ENCODE peak calls at places on chromosome 2, in seven cellular contexts. F, W, Q, R, Y, S and X are unnamed samples.

GRCh38 chr2:69939722-69940121 is 21.7 kb downstream of the ASPRV1 start:
- DNase-seq in F (no peak), W (no peak), Q (no peak), R (no peak), Y (no peak), S (peak), X (no peak)

GRCh38 chr2:31812051-31812798 is 198.6 kb downstream of the MEMO1 start:
- DNase-seq in F (peak), W (no peak), Q (no peak), R (no peak), Y (peak), S (peak), X (no peak)

GRCh38 chr2:205880048-205880447 is 197.7 kb downstream of the NRP2 start:
- DNase-seq in F (no peak), W (no peak), Q (no peak), R (no peak), Y (no peak), S (no peak), X (no peak)

GRCh38 chr2:230217424-230217823 is 2.4 kb downstream of the SP110 start:
- DNase-seq in F (no peak), W (no peak), Q (no peak), R (no peak), Y (no peak), S (no peak), X (no peak)

GRCh38 chr2:120344991-120345975 is 653 bp upstream of the INHBB start:
- DNase-seq in F (no peak), W (no peak), Q (peak), R (peak), Y (no peak), S (no peak), X (no peak)

GRCh38 chr2:235592430-235592829 is 98.6 kb downstream of the AGAP1 start:
- DNase-seq in F (peak), W (no peak), Q (no peak), R (no peak), Y (no peak), S (no peak), X (no peak)

GRCh38 chr2:219452361-219453317 is 18.0 kb downstream of the SPEG start:
- DNase-seq in F (peak), W (peak), Q (peak), R (no peak), Y (no peak), S (no peak), X (no peak)

GRCh38 chr2:152336103-152336853 is 1.3 kb downstream of the FMNL2 start:
- DNase-seq in F (no peak), W (no peak), Q (peak), R (peak), Y (no peak), S (peak), X (no peak)

GRCh38 chr2:170973492-170974303 is 44.6 kb downstream of the GORASP2 start:
- DNase-seq in F (peak), W (peak), Q (peak), R (peak), Y (peak), S (peak), X (peak)

GRCh38 chr2:15169326-15170038 is 391.7 kb downstream of the NBAS start:
- DNase-seq in F (no peak), W (peak), Q (peak), R (no peak), Y (no peak), S (peak), X (no peak)

GRCh38 chr2:232588680-232589585 is 38.4 kb downstream of the EIF4E2 start:
- DNase-seq in F (peak), W (no peak), Q (peak), R (no peak), Y (no peak), S (no peak), X (no peak)

GRCh38 chr2:168192839-168193616 is 54.4 kb downstream of the STK39 start:
- DNase-seq in F (no peak), W (no peak), Q (no peak), R (no peak), Y (no peak), S (no peak), X (no peak)

GRCh38 chr2:3631161-3631850 is 26.7 kb upstream of the ALLC start:
- DNase-seq in F (no peak), W (no peak), Q (no peak), R (peak), Y (no peak), S (no peak), X (no peak)

GRCh38 chr2:120399889-120400240 is 53.9 kb downstream of the INHBB start:
- DNase-seq in F (no peak), W (no peak), Q (no peak), R (no peak), Y (no peak), S (no peak), X (no peak)

GRCh38 chr2:23480991-23481797 is 96.2 kb downstream of the KLHL29 start:
- DNase-seq in F (no peak), W (peak), Q (no peak), R (no peak), Y (no peak), S (peak), X (peak)

GRCh38 chr2:37250869-37251740 is 19.6 kb downstream of the NDUFAF7 start:
- DNase-seq in F (peak), W (no peak), Q (no peak), R (no peak), Y (no peak), S (no peak), X (no peak)

GRCh38 chr2:240926516-240927389 is 20.6 kb downstream of the CROCC2 start:
- DNase-seq in F (no peak), W (no peak), Q (peak), R (peak), Y (no peak), S (no peak), X (no peak)

GRCh38 chr2:73877071-73877802 is 15.6 kb upstream of the ACTG2 start:
- DNase-seq in F (no peak), W (no peak), Q (no peak), R (no peak), Y (no peak), S (no peak), X (no peak)

GRCh38 chr2:191756753-191757152 is 78.8 kb downstream of the NABP1 start:
- DNase-seq in F (no peak), W (no peak), Q (no peak), R (no peak), Y (no peak), S (no peak), X (no peak)

GRCh38 chr2:50529600-50530218 is 502.2 kb downstream of the NRXN1 start:
- DNase-seq in F (peak), W (peak), Q (peak), R (no peak), Y (no peak), S (peak), X (peak)

GRCh38 chr2:120952318-120952717 is 216.7 kb downstream of the GLI2 start:
- DNase-seq in F (no peak), W (no peak), Q (no peak), R (no peak), Y (no peak), S (no peak), X (no peak)

GRCh38 chr2:23624378-23624777 is 239.4 kb downstream of the KLHL29 start:
- DNase-seq in F (peak), W (peak), Q (no peak), R (peak), Y (no peak), S (peak), X (no peak)

GRCh38 chr2:85799215-85799956 is 45.6 kb downstream of the ATOH8 start:
- DNase-seq in F (no peak), W (peak), Q (no peak), R (no peak), Y (no peak), S (peak), X (no peak)

GRCh38 chr2:121524650-121525425 is 5.8 kb upstream of the RNU4ATAC start:
- DNase-seq in F (peak), W (no peak), Q (no peak), R (no peak), Y (no peak), S (no peak), X (no peak)

GRCh38 chr2:109065335-109065734 is 63.7 kb upstream of the SH3RF3 start:
- DNase-seq in F (no peak), W (no peak), Q (no peak), R (no peak), Y (no peak), S (no peak), X (no peak)

GRCh38 chr2:16726147-16726546 is 60.5 kb upstream of the CYRIA start:
- DNase-seq in F (no peak), W (no peak), Q (no peak), R (no peak), Y (no peak), S (no peak), X (no peak)

GRCh38 chr2:120857931-120858330 is 122.3 kb downstream of the GLI2 start:
- DNase-seq in F (no peak), W (no peak), Q (no peak), R (no peak), Y (no peak), S (no peak), X (no peak)

GRCh38 chr2:239891692-239892091 is 133.4 kb downstream of the NDUFA10 start:
- DNase-seq in F (no peak), W (no peak), Q (no peak), R (no peak), Y (no peak), S (no peak), X (no peak)

GRCh38 chr2:209368924-209369323 is 54.9 kb upstream of the MAP2 start:
- DNase-seq in F (no peak), W (peak), Q (no peak), R (no peak), Y (peak), S (peak), X (peak)

GRCh38 chr2:205730701-205731271 is 48.5 kb downstream of the NRP2 start:
- DNase-seq in F (no peak), W (no peak), Q (no peak), R (no peak), Y (no peak), S (no peak), X (no peak)

GRCh38 chr2:227717687-227718567 is at the start of gene SLC19A3:
- DNase-seq in F (peak), W (no peak), Q (peak), R (peak), Y (no peak), S (peak), X (no peak)

GRCh38 chr2:43178602-43179542 is 47.5 kb downstream of the ZFP36L2 start:
- DNase-seq in F (peak), W (peak), Q (peak), R (peak), Y (no peak), S (peak), X (no peak)

GRCh38 chr2:134647607-134648256 is 71.1 kb downstream of the TMEM163 start:
- DNase-seq in F (no peak), W (no peak), Q (no peak), R (no peak), Y (no peak), S (no peak), X (no peak)
- TF ChIP-seq JUND in F (no peak), W (no peak), Q (no peak), R (no peak), Y (no peak), S (no peak), X (no peak)

GRCh38 chr2:221758076-221758475 is 186.0 kb upstream of the EPHA4 start:
- DNase-seq in F (no peak), W (no peak), Q (no peak), R (no peak), Y (no peak), S (no peak), X (no peak)
- TF ChIP-seq JUND in F (no peak), W (no peak), Q (no peak), R (no peak), Y (no peak), S (no peak), X (no peak)

DNA sequence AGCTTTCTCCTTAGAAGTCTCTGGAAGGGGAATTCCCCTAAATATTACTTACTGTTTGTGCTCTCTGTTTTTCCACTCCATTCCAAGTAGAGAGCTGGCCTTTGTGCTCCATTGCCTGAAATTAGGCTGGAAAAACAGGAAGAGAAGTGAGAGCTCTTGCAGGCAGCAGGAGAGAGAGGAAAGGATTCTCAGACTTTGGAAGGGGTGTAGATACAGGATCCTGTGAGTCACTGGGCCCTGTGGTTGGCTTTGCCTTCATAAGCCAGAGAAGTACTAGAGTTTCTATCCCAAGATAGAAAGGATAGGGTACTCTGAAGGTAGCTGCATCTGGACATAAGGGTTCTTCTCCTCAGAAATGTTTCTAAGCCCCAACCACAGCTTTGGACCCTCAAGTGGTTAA is 188.9 kb downstream of the CMPK2 start:
- DNase-seq in F (no peak), W (no peak), Q (no peak), R (no peak), Y (no peak), S (no peak), X (no peak)
- TF ChIP-seq JUND in F (no peak), W (no peak), Q (no peak), R (no peak), Y (no peak), S (no peak), X (no peak)

GRCh38 chr2:8310557-8311455 is 371.1 kb upstream of the ID2 start:
- DNase-seq in F (no peak), W (no peak), Q (no peak), R (no peak), Y (no peak), S (no peak), X (no peak)
- TF ChIP-seq JUND in F (no peak), W (no peak), Q (no peak), R (no peak), Y (no peak), S (no peak), X (no peak)

DNA sequence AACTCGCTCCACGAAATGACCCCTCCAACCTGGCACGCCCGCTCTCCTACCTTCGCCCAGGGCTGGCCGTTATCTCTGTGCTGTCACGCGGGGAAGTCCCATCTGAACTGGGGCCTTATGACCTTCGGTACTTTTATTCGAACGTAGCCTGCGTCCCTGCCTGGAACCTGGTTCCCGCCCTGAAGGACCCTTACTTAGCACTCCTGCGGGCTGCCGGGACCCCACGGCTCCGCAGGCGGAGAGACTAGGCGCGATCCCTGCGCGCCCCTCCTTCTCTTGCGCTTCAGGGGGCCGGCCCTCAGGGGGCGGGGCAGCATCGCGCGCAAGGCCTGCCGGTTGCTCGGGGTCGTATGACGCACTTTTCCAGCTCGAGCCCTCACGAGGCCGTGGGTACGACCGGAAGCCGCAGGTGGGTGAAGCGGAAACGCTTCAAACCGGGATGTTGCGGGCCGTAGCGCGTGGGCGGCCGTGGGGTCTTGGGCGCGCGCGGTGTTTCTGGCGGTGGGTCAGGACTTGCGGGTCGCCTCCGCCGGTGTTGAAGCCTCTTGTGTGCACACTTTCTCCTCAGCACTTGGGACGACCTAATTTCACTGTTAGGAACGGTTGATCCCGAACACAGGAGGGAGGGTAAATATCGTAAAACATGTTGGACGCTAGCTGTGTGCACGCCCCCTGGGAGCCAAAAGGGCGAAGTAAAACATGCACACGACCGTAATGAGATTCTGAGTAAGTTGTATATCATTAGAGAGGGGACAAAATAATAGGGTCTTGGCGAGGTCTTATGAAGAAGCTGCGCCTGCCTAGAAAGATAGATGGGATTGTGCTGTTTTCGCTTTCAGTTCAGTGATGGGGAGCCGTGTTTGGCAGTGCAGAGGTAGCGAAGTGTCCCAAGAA is at the start of the genes LIPT1 and TSGA10:
- DNase-seq in F (peak), W (peak), Q (peak), R (peak), Y (peak), S (peak), X (peak)
- TF ChIP-seq JUND in F (peak), W (no peak), Q (no peak), R (peak), Y (no peak), S (peak), X (no peak)

GRCh38 chr2:40760071-40760666 is 308.3 kb upstream of the SLC8A1 start:
- DNase-seq in F (peak), W (peak), Q (peak), R (peak), Y (no peak), S (peak), X (peak)
- TF ChIP-seq JUND in F (no peak), W (no peak), Q (no peak), R (no peak), Y (no peak), S (no peak), X (no peak)

GRCh38 chr2:178301595-178302324 is 107.4 kb downstream of the OSBPL6 start:
- DNase-seq in F (no peak), W (no peak), Q (no peak), R (no peak), Y (no peak), S (no peak), X (no peak)

GRCh38 chr2:178297091-178297411 is 102.7 kb downstream of the OSBPL6 start:
- DNase-seq in F (no peak), W (no peak), Q (no peak), R (no peak), Y (no peak), S (peak), X (no peak)

GRCh38 chr2:178296394-178297090 is 102.2 kb downstream of the OSBPL6 start:
- DNase-seq in F (no peak), W (no peak), Q (no peak), R (no peak), Y (peak), S (no peak), X (no peak)

GRCh38 chr2:178295911-178296310 is 101.6 kb downstream of the OSBPL6 start:
- DNase-seq in F (no peak), W (no peak), Q (no peak), R (no peak), Y (no peak), S (no peak), X (no peak)

GRCh38 chr2:178298785-178299212 is 104.5 kb downstream of the OSBPL6 start:
- DNase-seq in F (no peak), W (peak), Q (no peak), R (no peak), Y (no peak), S (no peak), X (no peak)
- TF ChIP-seq JUND in F (no peak), W (peak), Q (peak), R (no peak), Y (no peak), S (no peak), X (no peak)

DNA sequence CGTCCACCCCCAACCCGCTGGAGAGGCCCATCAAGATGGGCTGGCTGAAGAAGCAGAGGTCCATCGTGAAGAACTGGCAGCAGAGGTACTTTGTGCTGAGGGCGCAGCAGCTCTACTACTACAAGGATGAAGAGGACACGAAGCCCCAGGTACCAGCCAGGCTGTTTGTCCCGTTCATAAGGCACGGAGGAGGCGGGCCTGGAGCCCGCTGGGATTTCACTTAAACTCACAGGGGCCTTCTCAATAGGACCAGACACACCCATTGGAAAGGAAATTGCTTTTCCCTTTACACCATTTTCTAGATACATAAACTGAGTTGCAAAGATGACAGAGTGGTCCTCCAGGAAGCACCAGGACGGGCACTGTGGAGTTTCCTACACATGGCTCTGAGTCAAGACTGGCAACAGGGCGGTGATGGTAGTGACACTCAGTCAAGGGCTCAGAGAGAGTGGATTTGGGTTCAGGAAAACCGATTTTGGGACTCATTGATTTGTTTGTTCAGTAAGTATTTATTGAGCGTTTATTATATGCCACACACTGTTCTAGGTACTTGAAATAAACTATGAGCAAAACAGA is 40.7 kb downstream of the ARHGAP25 start:
- DNase-seq in F (no peak), W (no peak), Q (no peak), R (no peak), Y (no peak), S (no peak), X (no peak)
- TF ChIP-seq JUND in F (no peak), W (no peak), Q (no peak), R (no peak), Y (no peak), S (no peak), X (no peak)

GRCh38 chr2:10283106-10284062 is 19.3 kb upstream of the HPCAL1 start:
- DNase-seq in F (peak), W (peak), Q (peak), R (no peak), Y (no peak), S (peak), X (no peak)
- TF ChIP-seq JUND in F (peak), W (no peak), Q (no peak), R (no peak), Y (no peak), S (no peak), X (no peak)